ENCODE peak calls at places on chromosomes 7 and 10, in six cellular contexts. U is cardiac muscle cell, S is OCI-LY7, R is lower lobe of right lung, F is heart right ventricle, P is adrenal gland. T is an unnamed sample. For H3K36me3, the result is how much of the 10 kb centered on the place peaks cover.

GRCh38 chr10:12720217-12720981 is 281.1 kb downstream of the CCDC3 start:
- DNase-seq in U (no peak), S (no peak), R (peak), F (peak), P (peak), T (peak)

GRCh38 chr10:12777840-12778585 is 223.5 kb downstream of the CCDC3 start:
- DNase-seq in U (no peak), S (no peak), R (no peak), F (no peak), P (no peak), T (no peak)

GRCh38 chr10:20314431-20314830 is 498.2 kb downstream of the PLXDC2 start:
- DNase-seq in U (no peak), S (no peak), R (no peak), F (no peak), P (no peak), T (no peak)

GRCh38 chr7:124671976-124672375 is 93.6 kb downstream of the GPR37 start:
- DNase-seq in U (no peak), S (no peak), R (no peak), F (no peak), P (no peak), T (no peak)

GRCh38 chr7:55533050-55533728 is 39.1 kb downstream of the VOPP1 start:
- DNase-seq in U (no peak), S (peak), R (no peak), F (no peak), P (peak), T (no peak)

GRCh38 chr7:55425141-55425752 is 60.1 kb downstream of the LANCL2 start:
- DNase-seq in U (no peak), S (no peak), R (no peak), F (no peak), P (no peak), T (no peak)

GRCh38 chr10:29858352-29859267 is 200.8 kb downstream of the JCAD start:
- DNase-seq in U (peak), S (no peak), R (peak), F (peak), P (peak), T (peak)

GRCh38 chr7:155995183-155995612 is 182.9 kb upstream of the SHH start:
- DNase-seq in U (no peak), S (peak), R (no peak), F (no peak), P (peak), T (no peak)

GRCh38 chr7:100570954-100571828 is 2.5 kb downstream of the SAP25 start:
- DNase-seq in U (no peak), S (no peak), R (no peak), F (no peak), P (no peak), T (no peak)

GRCh38 chr10:3783721-3784432 is 1.1 kb downstream of the KLF6 start:
- DNase-seq in U (peak), S (peak), R (no peak), F (peak), P (peak), T (peak)

GRCh38 chr7:120272261-120272895 is 597 bp upstream of the KCND2 start:
- DNase-seq in U (peak), S (peak), R (no peak), F (no peak), P (peak), T (no peak)

GRCh38 chr7:133568544-133568943 is 315.7 kb downstream of the EXOC4 start:
- DNase-seq in U (no peak), S (no peak), R (no peak), F (no peak), P (no peak), T (no peak)

GRCh38 chr10:131578472-131578970 is 267.0 kb upstream of the TCERG1L start:
- DNase-seq in U (no peak), S (no peak), R (no peak), F (no peak), P (no peak), T (peak)

GRCh38 chr7:124992881-124993562 is 63.4 kb upstream of the POT1 start:
- DNase-seq in U (no peak), S (no peak), R (no peak), F (no peak), P (peak), T (no peak)

GRCh38 chr10:46556515-46557318 is at the start of gene GPRIN2:
- DNase-seq in U (peak), S (no peak), R (peak), F (no peak), P (peak), T (peak)

GRCh38 chr7:128410092-128410665 is 397 bp upstream of the IMPDH1 start:
- DNase-seq in U (peak), S (peak), R (peak), F (no peak), P (peak), T (no peak)

GRCh38 chr7:21967500-21968099 is 21.9 kb upstream of the CDCA7L start:
- DNase-seq in U (no peak), S (peak), R (no peak), F (no peak), P (no peak), T (no peak)

GRCh38 chr10:79136227-79137005 is 67.7 kb downstream of the ZMIZ1 start:
- DNase-seq in U (no peak), S (peak), R (no peak), F (no peak), P (no peak), T (no peak)

GRCh38 chr10:79138449-79139123 is 69.8 kb downstream of the ZMIZ1 start:
- DNase-seq in U (no peak), S (no peak), R (no peak), F (no peak), P (no peak), T (no peak)

GRCh38 chr10:79135790-79136189 is 67.0 kb downstream of the ZMIZ1 start:
- DNase-seq in U (no peak), S (no peak), R (no peak), F (peak), P (no peak), T (no peak)

GRCh38 chr10:79137826-79138225 is 69.1 kb downstream of the ZMIZ1 start:
- DNase-seq in U (no peak), S (peak), R (no peak), F (peak), P (peak), T (no peak)

DNA sequence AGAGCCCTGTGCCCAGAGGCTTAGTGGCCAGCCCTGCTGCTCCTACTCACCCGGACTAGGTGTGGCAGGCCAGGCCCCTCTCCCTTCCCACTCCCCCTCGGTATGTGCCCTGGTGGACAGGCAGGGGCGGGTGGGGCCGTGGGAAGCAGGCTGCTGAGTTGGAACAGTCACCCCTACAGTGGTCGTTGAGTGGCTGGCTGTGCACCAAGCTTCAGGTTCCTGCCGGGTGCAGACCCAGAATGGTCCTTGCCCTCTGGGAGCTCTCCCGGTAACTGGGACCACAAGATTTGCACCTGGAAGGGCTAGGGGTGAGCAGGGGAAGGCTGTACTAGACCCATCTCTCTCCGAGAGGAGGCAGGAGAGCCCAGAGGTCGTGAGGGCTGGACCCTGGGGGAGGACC is 68.6 kb downstream of the ZMIZ1 start:
- DNase-seq in U (no peak), S (no peak), R (no peak), F (no peak), P (no peak), T (no peak)
- H3K36me3 ChIP-seq in U (under half), S (under half), R (under half), F (under half), P (under half), T (under half)

GRCh38 chr10:79206300-79207095 is 137.7 kb downstream of the ZMIZ1 start:
- DNase-seq in U (no peak), S (no peak), R (no peak), F (no peak), P (no peak), T (no peak)
- H3K36me3 ChIP-seq in U (under half), S (under half), R (half or more), F (under half), P (under half), T (under half)

DNA sequence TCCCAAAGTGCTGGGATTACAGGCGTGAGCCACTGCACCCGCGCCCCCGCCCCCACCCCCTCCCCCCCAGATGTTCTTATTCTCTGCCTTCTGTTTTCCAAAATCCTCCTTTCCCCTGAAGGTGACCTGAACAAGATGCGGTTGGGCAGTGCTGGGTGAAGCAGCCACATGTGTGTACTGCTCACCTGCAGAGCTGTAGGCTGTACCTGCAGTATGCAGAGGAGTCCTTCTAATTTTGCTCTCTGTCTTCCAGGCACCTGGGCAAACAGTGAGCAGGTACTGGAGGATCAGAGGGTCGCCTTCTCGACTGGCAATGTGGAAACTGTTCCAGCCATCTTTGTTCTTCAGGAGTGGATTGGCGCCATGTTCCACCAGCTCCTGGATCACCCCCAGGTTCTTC is 2.1 kb downstream of the ANKRD16 start:
- DNase-seq in U (no peak), S (no peak), R (no peak), F (no peak), P (no peak), T (no peak)
- H3K36me3 ChIP-seq in U (under half), S (under half), R (under half), F (under half), P (under half), T (under half)

GRCh38 chr10:62057359-62057758 is 155.9 kb downstream of the ARID5B start:
- DNase-seq in U (no peak), S (no peak), R (no peak), F (no peak), P (no peak), T (no peak)
- H3K36me3 ChIP-seq in U (under half), S (half or more), R (under half), F (under half), P (under half), T (under half)

DNA sequence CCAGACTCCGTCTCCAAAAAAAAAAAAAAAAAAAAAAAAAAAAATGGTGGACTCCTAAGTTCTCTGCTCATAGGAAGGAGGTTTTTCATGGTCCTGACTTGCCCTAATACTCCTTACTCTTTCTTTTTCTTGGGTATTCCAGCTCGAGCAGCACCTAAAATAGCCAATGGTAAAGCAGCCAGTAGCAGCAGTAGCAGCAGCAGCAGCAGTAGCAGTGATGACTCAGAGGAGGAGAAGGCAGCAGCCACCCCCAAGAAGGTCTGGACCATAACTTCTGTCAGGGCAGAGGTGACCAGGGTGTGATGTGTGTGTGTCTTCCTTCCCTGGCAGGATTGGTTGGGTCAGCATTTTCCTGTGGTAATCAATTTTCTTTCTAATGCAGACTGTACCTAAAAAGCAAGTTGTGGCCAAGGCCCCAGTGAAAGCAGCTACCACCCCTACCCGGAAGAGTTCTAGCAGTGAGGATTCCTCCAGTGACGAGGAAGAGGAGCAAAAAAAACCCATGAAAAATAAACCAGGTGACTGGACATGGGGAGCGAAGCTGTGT is 6.9 kb downstream of the NOLC1 start:
- DNase-seq in U (no peak), S (no peak), R (no peak), F (no peak), P (no peak), T (no peak)
- H3K36me3 ChIP-seq in U (half or more), S (half or more), R (half or more), F (under half), P (under half), T (under half)

GRCh38 chr10:130141460-130141859 is 5.3 kb downstream of the GLRX3 start:
- DNase-seq in U (no peak), S (no peak), R (no peak), F (no peak), P (no peak), T (no peak)
- H3K36me3 ChIP-seq in U (under half), S (half or more), R (under half), F (under half), P (under half), T (under half)

DNA sequence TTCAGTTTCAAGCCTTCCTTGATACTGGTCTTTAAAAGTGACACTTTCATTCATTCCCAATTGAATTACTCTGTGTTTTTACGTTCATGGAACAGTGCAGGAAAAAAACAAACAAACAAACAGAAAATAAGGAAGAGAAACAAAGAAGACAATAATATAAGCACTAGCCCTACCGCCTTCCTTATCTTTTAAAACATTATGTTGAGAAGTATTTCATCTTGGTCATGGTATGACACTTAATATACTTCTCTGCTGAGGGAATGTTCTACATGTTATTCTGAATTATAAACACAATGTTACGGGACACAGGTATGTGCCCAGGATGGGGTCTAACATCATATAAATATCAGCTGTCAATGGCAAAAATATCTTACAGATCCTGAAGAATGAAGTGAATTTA is 176.7 kb downstream of the SFMBT2 start:
- DNase-seq in U (no peak), S (no peak), R (no peak), F (no peak), P (no peak), T (no peak)
- H3K36me3 ChIP-seq in U (under half), S (under half), R (under half), F (under half), P (under half), T (under half)

GRCh38 chr10:26741368-26741767 is 43.9 kb downstream of the PDSS1 start:
- DNase-seq in U (no peak), S (peak), R (no peak), F (no peak), P (no peak), T (no peak)
- H3K36me3 ChIP-seq in U (under half), S (half or more), R (under half), F (under half), P (under half), T (under half)

DNA sequence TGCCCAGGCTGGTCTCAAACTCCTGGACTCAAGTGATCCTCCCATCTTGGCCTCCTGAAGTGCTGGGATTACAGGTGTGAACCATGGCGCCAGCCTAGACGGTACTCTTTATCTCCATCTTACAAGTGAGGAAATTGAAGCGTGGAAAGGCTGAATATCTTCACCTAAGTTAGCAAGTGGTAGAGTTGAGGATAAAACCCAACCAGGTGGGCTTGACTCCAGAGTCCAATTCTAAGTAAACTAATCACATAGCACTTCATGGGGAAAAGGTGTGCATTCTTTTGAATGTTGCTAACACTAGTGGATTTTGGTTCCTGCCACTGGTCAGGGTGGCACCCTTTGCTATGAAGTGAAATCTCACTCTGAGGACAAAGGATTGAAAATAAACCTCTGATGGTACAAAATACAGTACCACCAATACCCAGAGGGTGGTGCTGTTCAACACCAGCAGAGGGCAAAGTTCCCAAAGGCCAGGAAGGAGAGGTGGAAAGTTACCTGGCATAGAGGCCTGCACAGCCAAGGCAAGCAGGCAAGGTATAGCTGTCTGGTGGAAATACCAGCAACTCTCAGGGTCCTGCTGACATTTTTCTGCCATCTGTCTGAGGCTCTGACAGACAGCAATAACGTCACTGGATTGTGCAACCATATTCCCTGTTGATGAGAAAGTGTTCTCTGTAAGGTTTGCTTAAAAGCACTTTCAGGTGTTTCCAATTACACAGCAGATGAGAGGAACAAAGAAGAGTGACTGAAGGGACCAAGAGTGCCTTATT is 17.6 kb downstream of the ZDHHC16 start:
- DNase-seq in U (peak), S (peak), R (no peak), F (no peak), P (peak), T (peak)
- H3K36me3 ChIP-seq in U (half or more), S (half or more), R (half or more), F (under half), P (under half), T (under half)

GRCh38 chr10:125037145-125037544 is 95.2 kb downstream of the ZRANB1 start:
- DNase-seq in U (no peak), S (no peak), R (peak), F (no peak), P (peak), T (peak)
- H3K36me3 ChIP-seq in U (under half), S (under half), R (under half), F (under half), P (under half), T (under half)